ENCODE peak calls at places on chromosomes 2 and 18, in eight cellular contexts. L is H9, Y is fibroblast of lung, Z is trophoblast cell, I is HepG2, J is PC-3, A is mammary epithelial cell, H is K562. E is an unnamed sample.

GRCh38 chr18:23887493-23887892 is 127.1 kb upstream of the TTC39C start:
- DNase-seq in L (no peak), Y (peak; percentile 38), Z (no peak), I (no peak), J (no peak), A (peak; percentile 27), H (no peak), E (no peak)

GRCh38 chr2:188085421-188085820 is 206.3 kb upstream of the GULP1 start:
- DNase-seq in L (no peak), Y (no peak), Z (no peak), I (no peak), J (no peak), A (no peak), H (no peak), E (no peak)

GRCh38 chr18:79786781-79787526 is 10.8 kb upstream of the KCNG2 start:
- DNase-seq in L (no peak), Y (peak; percentile 58), Z (no peak), I (no peak), J (no peak), A (no peak), H (no peak), E (no peak)

GRCh38 chr2:151981886-151982285 is 117.0 kb downstream of the CACNB4 start:
- DNase-seq in L (no peak), Y (no peak), Z (no peak), I (no peak), J (no peak), A (no peak), H (no peak), E (no peak)

GRCh38 chr18:39635966-39636365 is 2070.4 kb upstream of the CELF4 start:
- DNase-seq in L (no peak), Y (no peak), Z (no peak), I (no peak), J (peak; percentile 3), A (no peak), H (no peak), E (no peak)

GRCh38 chr2:129458006-129458405 is 521.5 kb upstream of the RAB6C start:
- DNase-seq in L (no peak), Y (no peak), Z (no peak), I (no peak), J (no peak), A (no peak), H (no peak), E (no peak)

GRCh38 chr2:71157124-71157802 is 26.8 kb downstream of the MPHOSPH10 start:
- DNase-seq in L (peak; percentile 82), Y (peak; percentile 28), Z (peak; percentile 15), I (peak; percentile 41), J (peak; percentile 67), A (no peak), H (peak; percentile 75), E (peak; percentile 42)

GRCh38 chr2:74205586-74205985 is 7.2 kb downstream of the MTHFD2 start:
- DNase-seq in L (no peak), Y (no peak), Z (peak; percentile 65), I (no peak), J (peak; percentile 78), A (peak; percentile 50), H (no peak), E (no peak)

GRCh38 chr2:79040967-79041582 is 15.6 kb downstream of the REG3G start:
- DNase-seq in L (no peak), Y (no peak), Z (no peak), I (peak; percentile 15), J (peak; percentile 12), A (no peak), H (peak; percentile 12), E (no peak)

GRCh38 chr18:3345452-3345851 is 83.5 kb downstream of the MYL12B start:
- DNase-seq in L (no peak), Y (peak; percentile 72), Z (no peak), I (no peak), J (no peak), A (peak; percentile 18), H (no peak), E (no peak)

GRCh38 chr2:177712462-177712861 is 319.9 kb downstream of the AGPS start:
- DNase-seq in L (no peak), Y (no peak), Z (no peak), I (no peak), J (no peak), A (no peak), H (no peak), E (no peak)

GRCh38 chr2:136929531-136929930 is 164.2 kb downstream of the THSD7B start:
- DNase-seq in L (no peak), Y (no peak), Z (no peak), I (no peak), J (no peak), A (no peak), H (no peak), E (no peak)

GRCh38 chr2:196170202-196170680 is 1.1 kb downstream of the STK17B start:
- DNase-seq in L (no peak), Y (peak; percentile 81), Z (peak; percentile 35), I (peak; percentile 28), J (peak; percentile 74), A (peak; percentile 45), H (peak; percentile 23), E (peak; percentile 75)

GRCh38 chr18:3616142-3616541 is 166.2 kb downstream of the TGIF1 start:
- DNase-seq in L (no peak), Y (no peak), Z (no peak), I (no peak), J (no peak), A (no peak), H (no peak), E (no peak)

GRCh38 chr2:129957891-129958290 is 21.6 kb upstream of the RAB6C start:
- DNase-seq in L (no peak), Y (no peak), Z (peak; percentile 99), I (no peak), J (no peak), A (peak; percentile 12), H (no peak), E (no peak)

GRCh38 chr2:113760400-113760799 is 4.0 kb upstream of the SLC35F5 start:
- DNase-seq in L (no peak), Y (peak; percentile 80), Z (no peak), I (no peak), J (peak; percentile 82), A (no peak), H (no peak), E (peak; percentile 72)

GRCh38 chr2:219206442-219207253 is at the start of gene ZFAND2B:
- DNase-seq in L (peak; percentile 95), Y (peak; percentile 90), Z (peak; percentile 94), I (peak; percentile 86), J (peak; percentile 97), A (peak; percentile 93), H (peak; percentile 94), E (peak; percentile 94)

GRCh38 chr18:43276471-43276870 is 819 bp downstream of the SYT4 start:
- DNase-seq in L (no peak), Y (no peak), Z (no peak), I (no peak), J (no peak), A (no peak), H (no peak), E (no peak)

GRCh38 chr18:43267818-43268217 is 9.5 kb downstream of the SYT4 start:
- DNase-seq in L (no peak), Y (no peak), Z (no peak), I (no peak), J (no peak), A (no peak), H (no peak), E (no peak)

GRCh38 chr18:43277164-43277600 is at the start of gene SYT4:
- DNase-seq in L (peak; percentile 91), Y (peak; percentile 68), Z (peak; percentile 30), I (peak; percentile 8), J (peak; percentile 7), A (peak; percentile 42), H (no peak), E (peak; percentile 19)

GRCh38 chr18:43274526-43274925 is 2.8 kb downstream of the SYT4 start:
- DNase-seq in L (no peak), Y (no peak), Z (no peak), I (no peak), J (no peak), A (no peak), H (no peak), E (no peak)

GRCh38 chr18:43271593-43272432 is 5.5 kb downstream of the SYT4 start:
- DNase-seq in L (no peak), Y (peak; percentile 76), Z (no peak), I (peak; percentile 35), J (peak; percentile 60), A (peak; percentile 26), H (peak; percentile 23), E (peak; percentile 63)
- H2AFZ ChIP-seq in L (no peak overlapping the region), Y (no peak overlapping the region), Z (no peak overlapping the region), I (no peak overlapping the region), J (no peak overlapping the region), A (no peak overlapping the region), H (no peak overlapping the region), E (no peak overlapping the region)

DNA sequence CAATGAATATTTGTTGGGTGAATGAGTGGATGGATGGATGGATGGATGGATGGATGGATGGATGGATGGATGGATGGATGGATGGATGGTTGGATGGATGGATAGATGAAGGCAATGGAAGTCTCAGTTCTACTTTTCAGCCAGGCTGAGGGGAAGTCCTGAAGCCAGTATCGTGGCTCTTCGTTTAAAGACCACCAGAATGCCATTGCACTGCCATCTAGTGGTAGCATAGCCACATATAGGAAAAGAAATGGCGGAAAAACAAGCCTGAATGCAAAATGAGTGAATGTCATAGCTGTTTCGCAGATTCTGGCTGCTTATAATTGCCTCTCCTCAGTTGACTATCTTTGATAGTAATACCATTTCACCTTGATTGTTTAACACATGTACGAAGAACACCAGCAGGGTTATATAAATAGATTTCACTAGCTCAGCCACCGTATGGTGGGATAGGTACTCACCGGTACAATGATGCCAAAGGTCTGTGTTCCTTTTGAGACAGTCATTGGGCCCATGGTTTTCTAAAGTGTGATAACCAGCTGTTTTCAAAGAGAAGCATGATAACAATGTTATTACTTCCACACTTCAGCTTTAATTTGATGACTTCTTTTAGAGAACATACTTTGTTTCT is 62.3 kb upstream of the GREB1L start:
- DNase-seq in L (peak; percentile 57), Y (peak; percentile 77), Z (peak; percentile 32), I (peak; percentile 52), J (peak; percentile 76), A (peak; percentile 42), H (peak; percentile 48), E (peak; percentile 50)
- H2AFZ ChIP-seq in L (no peak overlapping the region), Y (peak overlapping the region; percentile 33), Z (no peak overlapping the region), I (no peak overlapping the region), J (peak overlapping the region; percentile 61), A (peak overlapping the region; percentile 73), H (no peak overlapping the region), E (peak overlapping the region; percentile 15)

GRCh38 chr18:73007935-73008308 is 140.1 kb upstream of the NETO1 start:
- DNase-seq in L (no peak), Y (no peak), Z (no peak), I (no peak), J (no peak), A (no peak), H (no peak), E (no peak)

GRCh38 chr18:73004260-73004659 is 136.5 kb upstream of the NETO1 start:
- DNase-seq in L (no peak), Y (no peak), Z (no peak), I (peak; percentile 13), J (no peak), A (no peak), H (no peak), E (no peak)

GRCh38 chr18:73006331-73006730 is 138.5 kb upstream of the NETO1 start:
- DNase-seq in L (no peak), Y (no peak), Z (no peak), I (no peak), J (no peak), A (peak; percentile 42), H (no peak), E (no peak)

GRCh38 chr18:73007195-73007934 is 139.6 kb upstream of the NETO1 start:
- DNase-seq in L (no peak), Y (no peak), Z (no peak), I (no peak), J (peak; percentile 64), A (peak; percentile 89), H (no peak), E (no peak)
- H2AFZ ChIP-seq in L (no peak overlapping the region), Y (no peak overlapping the region), Z (no peak overlapping the region), I (no peak overlapping the region), J (peak overlapping the region; percentile 48), A (no peak overlapping the region), H (no peak overlapping the region), E (no peak overlapping the region)

GRCh38 chr18:28075501-28075900 is 101.4 kb downstream of the CDH2 start:
- DNase-seq in L (no peak), Y (peak; percentile 11), Z (peak; percentile 20), I (peak; percentile 31), J (peak; percentile 38), A (no peak), H (no peak), E (no peak)
- H2AFZ ChIP-seq in L (no peak overlapping the region), Y (no peak overlapping the region), Z (no peak overlapping the region), I (no peak overlapping the region), J (no peak overlapping the region), A (no peak overlapping the region), H (no peak overlapping the region), E (no peak overlapping the region)

E was measured in endothelial cell of umbilical vein.